ENCODE peak calls at places on chromosomes 13 and 19, in six cellular contexts. V is H1, N is psoas muscle, R is neural progenitor cell, P is IMR-90, G is body of pancreas. H is an unnamed sample.

GRCh38 chr19:51364200-51365106 is 1.7 kb downstream of the ETFB start:
- DNase-seq in V (no peak), N (peak; percentile 26), R (no peak), P (no peak), G (no peak), H (no peak)

GRCh38 chr19:11931051-11931450 is 6.1 kb downstream of the ZNF700 start:
- DNase-seq in V (no peak), N (no peak), R (no peak), P (peak; percentile 48), G (no peak), H (no peak)

GRCh38 chr19:38596057-38596981 is 21.4 kb downstream of the MAP4K1 start:
- DNase-seq in V (peak; percentile 87), N (peak; percentile 90), R (peak; percentile 95), P (no peak), G (peak; percentile 88), H (no peak)

GRCh38 chr19:51587264-51588191 is 16.4 kb downstream of the ZNF175 start:
- DNase-seq in V (no peak), N (no peak), R (no peak), P (no peak), G (no peak), H (no peak)

GRCh38 chr13:40130871-40131636 is 475.6 kb downstream of the COG6 start:
- DNase-seq in V (no peak), N (no peak), R (no peak), P (no peak), G (no peak), H (no peak)

GRCh38 chr13:46094478-46094877 is 10.4 kb downstream of the CPB2 start:
- DNase-seq in V (no peak), N (no peak), R (no peak), P (no peak), G (no peak), H (no peak)

GRCh38 chr13:81320516-81320915 is 979.6 kb upstream of the SPRY2 start:
- DNase-seq in V (no peak), N (no peak), R (no peak), P (no peak), G (no peak), H (no peak)

GRCh38 chr13:79225487-79226232 is 180.4 kb downstream of the RBM26 start:
- DNase-seq in V (no peak), N (no peak), R (no peak), P (no peak), G (no peak), H (no peak)

GRCh38 chr13:52599853-52600603 is 42.2 kb upstream of the HNRNPA1L2 start:
- DNase-seq in V (no peak), N (peak; percentile 64), R (peak; percentile 71), P (peak; percentile 13), G (peak; percentile 28), H (no peak)

GRCh38 chr19:58498316-58499020 is 13.3 kb downstream of the SLC27A5 start:
- DNase-seq in V (no peak), N (peak; percentile 70), R (no peak), P (no peak), G (no peak), H (no peak)

GRCh38 chr13:80131204-80131603 is 209.7 kb downstream of the SPRY2 start:
- DNase-seq in V (no peak), N (peak; percentile 87), R (peak; percentile 67), P (peak; percentile 46), G (peak; percentile 82), H (peak; percentile 59)

GRCh38 chr19:10682397-10683063 is 18.7 kb upstream of the QTRT1 start:
- DNase-seq in V (no peak), N (no peak), R (no peak), P (no peak), G (no peak), H (no peak)

GRCh38 chr19:57664269-57665127 is 4.2 kb upstream of the ZSCAN4 start:
- DNase-seq in V (no peak), N (peak; percentile 64), R (peak; percentile 83), P (peak; percentile 31), G (peak; percentile 52), H (no peak)

GRCh38 chr13:44230736-44231135 is 142.9 kb upstream of the SERP2 start:
- DNase-seq in V (no peak), N (no peak), R (no peak), P (no peak), G (no peak), H (no peak)

GRCh38 chr13:40878823-40879222 is 89.4 kb downstream of the SLC25A15 start:
- DNase-seq in V (no peak), N (no peak), R (no peak), P (no peak), G (no peak), H (no peak)

GRCh38 chr19:7534531-7534980 is 961 bp upstream of the PNPLA6 start:
- DNase-seq in V (peak; percentile 47), N (peak; percentile 71), R (peak; percentile 89), P (peak; percentile 87), G (peak; percentile 60), H (peak; percentile 89)

GRCh38 chr13:38620876-38621275 is 66.0 kb upstream of the FREM2 start:
- DNase-seq in V (no peak), N (no peak), R (no peak), P (no peak), G (no peak), H (no peak)

GRCh38 chr19:29577662-29577963 is 28.5 kb upstream of the POP4 start:
- DNase-seq in V (no peak), N (no peak), R (no peak), P (no peak), G (no peak), H (no peak)

GRCh38 chr13:89267734-89268133 is 1596.6 kb downstream of the SLITRK5 start:
- DNase-seq in V (no peak), N (no peak), R (no peak), P (no peak), G (no peak), H (no peak)

GRCh38 chr19:4556574-4557185 is 2.8 kb downstream of the SEMA6B start:
- DNase-seq in V (no peak), N (peak; percentile 77), R (peak; percentile 48), P (no peak), G (no peak), H (no peak)

GRCh38 chr19:18603255-18603957 is 3.2 kb downstream of the CRLF1 start:
- DNase-seq in V (no peak), N (no peak), R (peak; percentile 75), P (no peak), G (no peak), H (no peak)

GRCh38 chr19:44741258-44741731 is 7.2 kb upstream of the BCL3 start:
- DNase-seq in V (no peak), N (no peak), R (no peak), P (no peak), G (peak; percentile 46), H (no peak)

GRCh38 chr13:96925869-96926628 is 68.2 kb downstream of the OXGR1 start:
- DNase-seq in V (no peak), N (no peak), R (no peak), P (no peak), G (no peak), H (no peak)

GRCh38 chr13:114099918-114100445 is 32.4 kb downstream of the RASA3 start:
- DNase-seq in V (no peak), N (peak; percentile 58), R (peak; percentile 87), P (peak; percentile 44), G (peak; percentile 45), H (peak; percentile 67)

GRCh38 chr13:52765991-52766390 is 26.4 kb upstream of the CNMD start:
- DNase-seq in V (no peak), N (no peak), R (no peak), P (no peak), G (no peak), H (no peak)

GRCh38 chr19:12757544-12758274 is 6.1 kb downstream of the BEST2 start:
- DNase-seq in V (peak; percentile 83), N (peak; percentile 85), R (peak; percentile 90), P (peak; percentile 61), G (peak; percentile 77), H (peak; percentile 80)

GRCh38 chr19:5059191-5059579 is 90.3 kb downstream of the KDM4B start:
- DNase-seq in V (no peak), N (peak; percentile 53), R (peak; percentile 54), P (no peak), G (no peak), H (no peak)

GRCh38 chr13:43167058-43167457 is 143.7 kb downstream of the DNAJC15 start:
- DNase-seq in V (no peak), N (no peak), R (no peak), P (no peak), G (no peak), H (no peak)

GRCh38 chr19:41646589-41647204 is 19.8 kb upstream of the CEACAM4 start:
- DNase-seq in V (no peak), N (no peak), R (no peak), P (no peak), G (peak; percentile 24), H (no peak)

GRCh38 chr13:101785858-101786257 is 333.4 kb downstream of the ITGBL1 start:
- DNase-seq in V (peak; percentile 33), N (no peak), R (peak; percentile 64), P (peak; percentile 3), G (peak; percentile 24), H (no peak)
- TF ChIP-seq CTCF in V (peak; percentile 55), N (no peak), R (peak; percentile 58), P (peak; percentile 22), G (no peak), H (no peak)

DNA sequence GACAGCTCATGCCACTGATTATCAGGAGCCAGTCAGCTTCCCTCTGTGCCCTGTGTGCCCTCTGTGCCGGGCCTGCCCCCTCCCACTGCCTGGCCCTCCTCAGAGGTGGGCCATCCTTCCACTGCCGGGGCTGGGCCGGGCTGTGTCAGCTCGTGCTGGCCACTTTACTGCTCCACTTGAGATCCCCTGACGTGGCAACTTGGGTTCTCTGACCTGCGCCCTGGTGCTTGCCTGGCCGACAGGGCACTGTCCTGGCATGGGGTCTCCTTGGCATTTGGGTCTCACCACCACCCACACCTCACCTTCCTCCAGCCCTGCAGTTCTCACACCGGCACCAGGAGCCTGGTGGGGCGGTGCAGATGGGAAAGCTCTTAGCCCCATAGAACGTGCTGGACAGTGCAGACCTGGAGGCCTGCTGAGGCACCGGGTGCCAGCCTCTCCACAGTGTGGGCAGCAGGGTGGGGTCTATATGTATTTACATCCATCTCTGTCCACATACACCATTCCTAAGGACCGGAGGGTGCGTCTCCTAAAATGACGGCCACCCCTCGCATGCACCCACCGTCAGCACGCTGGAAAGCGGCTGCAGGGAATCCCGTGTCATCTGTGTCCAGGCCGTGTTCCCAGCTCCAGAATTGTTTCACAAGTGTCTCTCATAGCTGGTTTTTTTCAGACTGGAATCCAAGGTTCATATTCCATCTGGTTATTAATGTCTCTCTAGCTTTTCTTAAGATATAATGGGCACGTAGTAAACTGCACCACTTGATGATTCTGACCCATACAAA is 11.8 kb downstream of the DAZAP1 start:
- DNase-seq in V (no peak), N (no peak), R (no peak), P (no peak), G (no peak), H (no peak)
- H3K4me1 ChIP-seq in V (peaks cover 14% of the 10 kb centered on the region), N (peaks cover 51% of the 10 kb centered on the region), R (peaks cover 9% of the 10 kb centered on the region), P (peaks cover 19% of the 10 kb centered on the region), G (peaks cover 50% of the 10 kb centered on the region), H (peaks cover 26% of the 10 kb centered on the region)

DNA sequence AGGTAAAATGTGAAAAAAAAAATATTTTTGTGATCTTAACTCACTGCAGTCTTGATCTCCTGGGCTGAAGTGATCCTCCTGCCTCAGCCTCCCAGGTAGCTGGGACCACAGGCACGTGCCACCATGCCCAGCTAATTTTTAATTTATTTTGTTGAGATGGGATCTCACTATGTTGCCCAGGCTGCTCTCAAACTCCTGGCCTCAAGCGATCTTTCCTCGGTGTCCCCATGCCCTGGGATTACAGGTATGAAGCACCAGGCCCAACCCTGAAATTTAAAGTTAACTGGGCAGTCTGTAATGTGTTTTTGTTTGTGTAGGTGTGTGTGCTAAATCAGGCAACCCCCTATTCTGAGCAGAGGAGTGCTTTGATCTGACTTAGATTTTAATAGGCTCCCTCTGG is 3.4 kb upstream of the C5AR1 start:
- DNase-seq in V (no peak), N (no peak), R (no peak), P (no peak), G (no peak), H (no peak)
- TF ChIP-seq CTCF in V (no peak), N (no peak), R (no peak), P (no peak), G (no peak), H (no peak)

GRCh38 chr19:31296741-31297390 is 52.4 kb downstream of the TSHZ3 start:
- DNase-seq in V (no peak), N (no peak), R (no peak), P (no peak), G (no peak), H (no peak)
- H3K4me1 ChIP-seq in V (no peaks in the 10 kb centered on the region), N (no peaks in the 10 kb centered on the region), R (no peaks in the 10 kb centered on the region), P (peaks cover 2% of the 10 kb centered on the region), G (no peaks in the 10 kb centered on the region), H (no peaks in the 10 kb centered on the region)

H was measured in tibial artery.